ENCODE peak calls at places on chromosomes 16 and 17, in ten cellular contexts. G is lower leg skin; M is activated T-helper 2 cell treated with anti-CD3 and anti-CD28 coated beads, Interferon-gamma antibody, Interleukin-2, Interleukin-4, amounts not matched to agents 10 μg/mL and 5 μg/mL and 100 μg/mL, durations not matched to agents 14 hours and 24 hours and 36 hours; C is pancreas; U is GM04504; T is naive B cell; W is cardiac muscle cell; J is MV-4-11; K is upper lobe of right lung; P is Peyer's patch. B is an unnamed sample.

GRCh38 chr17:71145486-71145885 is 975.3 kb upstream of the SOX9 start:
- DNase-seq in K (no peak), M (no peak), C (no peak), P (no peak), T (no peak), U (no peak), G (no peak), W (no peak), J (no peak), B (no peak)

GRCh38 chr16:86663691-86664517 is 85.6 kb downstream of the FOXL1 start:
- DNase-seq in G (peak; percentile 62), T (no peak), U (peak; percentile 45), J (no peak), C (no peak), W (peak; percentile 63), K (no peak), P (no peak), M (no peak), B (no peak)

GRCh38 chr17:29237476-29238132 is 9.1 kb upstream of the CRYBA1 start:
- DNase-seq in J (peak; percentile 77), T (no peak), G (no peak), P (no peak), M (no peak), W (peak; percentile 84), U (no peak), C (no peak), K (no peak), B (no peak)

GRCh38 chr16:59510008-59510424 is 775.9 kb upstream of the GOT2 start:
- DNase-seq in U (no peak), T (no peak), K (no peak), M (no peak), C (no peak), J (no peak), G (no peak), P (no peak), W (no peak), B (no peak)

GRCh38 chr16:1612320-1613111 is at the start of gene CRAMP1:
- DNase-seq in C (peak; percentile 22), G (peak; percentile 86), U (no peak), P (no peak), T (no peak), W (peak; percentile 8), K (no peak), J (no peak), M (peak; percentile 23), B (peak; percentile 52)

GRCh38 chr17:75371981-75372380 is 33.5 kb downstream of the GRB2 start:
- DNase-seq in T (no peak), J (no peak), M (no peak), G (no peak), P (no peak), U (no peak), W (no peak), K (no peak), C (no peak), B (peak; percentile 47)

GRCh38 chr17:58325289-58325726 is 3.3 kb downstream of the TSPOAP1 start:
- DNase-seq in K (no peak), U (no peak), W (no peak), P (no peak), J (no peak), G (no peak), C (no peak), M (no peak), T (no peak), B (no peak)

GRCh38 chr17:77319211-77320031 is 178.7 kb downstream of the SEC14L1 start:
- DNase-seq in K (peak; percentile 92), C (peak; percentile 70), J (peak; percentile 87), W (peak; percentile 82), T (peak; percentile 64), P (peak; percentile 90), M (peak; percentile 46), G (peak; percentile 98), U (peak; percentile 81), B (peak; percentile 78)

GRCh38 chr17:14359251-14359939 is 58.5 kb downstream of the HS3ST3B1 start:
- DNase-seq in K (no peak), T (peak; percentile 87), M (no peak), W (no peak), C (no peak), U (no peak), J (peak; percentile 95), G (no peak), P (no peak), B (no peak)

GRCh38 chr17:61412860-61413653 is 13.4 kb downstream of the TBX2 start:
- DNase-seq in M (peak; percentile 4), U (no peak), W (no peak), J (no peak), C (no peak), K (no peak), G (peak; percentile 76), P (no peak), T (no peak), B (peak; percentile 33)

GRCh38 chr16:4217246-4218131 is 24.4 kb downstream of the SRL start:
- DNase-seq in J (no peak), K (no peak), M (no peak), P (no peak), G (no peak), C (no peak), U (no peak), T (no peak), W (peak; percentile 70), B (no peak)

GRCh38 chr17:77821114-77821513 is 137.4 kb upstream of the TNRC6C start:
- DNase-seq in K (no peak), J (peak; percentile 5), T (no peak), U (no peak), M (no peak), W (no peak), P (peak; percentile 48), G (no peak), C (no peak), B (peak; percentile 33)

GRCh38 chr16:22070361-22071351 is 21.7 kb upstream of the VWA3A start:
- DNase-seq in P (no peak), K (no peak), W (peak; percentile 63), C (no peak), J (no peak), U (no peak), G (no peak), M (no peak), T (no peak), B (no peak)

GRCh38 chr16:49900875-49901274 is 45.0 kb upstream of the ZNF423 start:
- DNase-seq in P (no peak), M (no peak), U (no peak), K (no peak), J (no peak), C (no peak), W (no peak), T (no peak), G (no peak), B (no peak)

GRCh38 chr17:45310380-45311324 is 6.2 kb downstream of the MAP3K14 start:
- DNase-seq in P (peak; percentile 85), C (peak; percentile 90), M (no peak), J (peak; percentile 85), W (peak; percentile 50), K (no peak), U (no peak), T (no peak), G (no peak), B (no peak)

GRCh38 chr17:45284176-45285140 is 22.6 kb upstream of the SPATA32 start:
- DNase-seq in U (no peak), J (no peak), G (no peak), K (peak; percentile 70), C (peak; percentile 29), W (no peak), P (no peak), T (peak; percentile 34), M (no peak), B (no peak)

GRCh38 chr17:75551276-75551675 is 25.8 kb downstream of the LLGL2 start:
- DNase-seq in G (no peak), K (no peak), M (no peak), U (no peak), J (no peak), W (no peak), C (no peak), T (no peak), P (no peak), B (no peak)

GRCh38 chr17:58303981-58304734 is 23.4 kb upstream of the MPO start:
- DNase-seq in T (peak; percentile 53), P (peak; percentile 54), U (no peak), J (peak; percentile 81), W (peak; percentile 63), G (peak; percentile 82), C (no peak), M (no peak), K (peak; percentile 77), B (peak; percentile 92)

GRCh38 chr16:27040671-27041070 is 26.1 kb upstream of the C16orf82 start:
- DNase-seq in J (no peak), P (no peak), U (no peak), W (no peak), T (no peak), G (no peak), M (no peak), C (no peak), K (no peak), B (no peak)

GRCh38 chr16:57352636-57353047 is 5.9 kb upstream of the CCL22 start:
- DNase-seq in P (no peak), G (no peak), K (no peak), J (no peak), W (no peak), T (no peak), U (no peak), M (no peak), C (no peak), B (peak; percentile 27)

GRCh38 chr16:63612462-63613227 is 1509.2 kb downstream of the CDH11 start:
- DNase-seq in C (no peak), K (no peak), P (no peak), G (no peak), T (no peak), W (no peak), U (no peak), M (no peak), J (no peak), B (no peak)

GRCh38 chr17:64154321-64155089 is 24.6 kb upstream of the ERN1 start:
- DNase-seq in W (no peak), K (no peak), T (no peak), J (no peak), C (no peak), U (no peak), G (peak; percentile 75), M (no peak), P (no peak), B (no peak)

GRCh38 chr17:15038656-15039055 is 226.5 kb downstream of the PMP22 start:
- DNase-seq in T (no peak), U (peak; percentile 36), K (no peak), P (no peak), M (no peak), C (no peak), G (no peak), J (peak; percentile 77), W (peak; percentile 1), B (no peak)